ENCODE peak calls at places on chromosome 13, in five cellular contexts. R is GM13976, D is choroid plexus epithelial cell, M is glutamatergic neuron, Y is adrenal gland. K is an unnamed sample.

GRCh38 chr13:111177081-111177711 is 62.1 kb downstream of the ARHGEF7 start:
- DNase-seq in Y (peak; percentile 52), R (no peak), M (no peak), D (peak; percentile 88), K (peak; percentile 71)

GRCh38 chr13:44142911-44143665 is 230.5 kb upstream of the SERP2 start:
- DNase-seq in Y (no peak), D (peak; percentile 67), M (no peak), R (no peak), K (no peak)

GRCh38 chr13:31756346-31756745 is 17.0 kb downstream of the RXFP2 start:
- DNase-seq in D (peak; percentile 56), R (no peak), Y (no peak), M (no peak), K (no peak)

GRCh38 chr13:91142572-91142971 is 204.9 kb upstream of the MIR17HG start:
- DNase-seq in M (no peak), D (peak; percentile 51), R (no peak), Y (no peak), K (no peak)

GRCh38 chr13:27960362-27961226 is 8.5 kb downstream of the CDX2 start:
- DNase-seq in M (peak; percentile 75), D (peak; percentile 43), R (peak; percentile 73), Y (no peak), K (peak; percentile 62)

GRCh38 chr13:24692541-24692940 is 12.3 kb downstream of the ATP12A start:
- DNase-seq in M (no peak), Y (no peak), R (no peak), D (peak; percentile 82), K (no peak)

GRCh38 chr13:20616059-20616797 is 49.3 kb downstream of the IFT88 start:
- DNase-seq in R (no peak), M (no peak), D (peak; percentile 87), Y (no peak), K (no peak)

GRCh38 chr13:32315255-32316029 is at the start of the genes BRCA2 and ZAR1L:
- DNase-seq in M (peak; percentile 86), R (peak; percentile 89), D (peak; percentile 93), Y (peak; percentile 87), K (peak; percentile 94)

GRCh38 chr13:101058841-101059240 is 357.5 kb downstream of the NALCN start:
- DNase-seq in M (no peak), R (no peak), D (no peak), Y (no peak), K (no peak)

GRCh38 chr13:97369269-97369893 is 64.6 kb upstream of the RAP2A start:
- DNase-seq in D (peak; percentile 48), Y (no peak), M (no peak), R (peak; percentile 47), K (no peak)

GRCh38 chr13:59364508-59365187 is 799.1 kb downstream of the DIAPH3 start:
- DNase-seq in D (no peak), M (peak; percentile 38), Y (no peak), R (no peak), K (no peak)

GRCh38 chr13:31742102-31742695 is 2.9 kb downstream of the RXFP2 start:
- DNase-seq in R (peak; percentile 55), M (peak; percentile 73), Y (peak; percentile 54), D (peak; percentile 82), K (peak; percentile 72)

GRCh38 chr13:99690426-99691189 is 189.3 kb downstream of the TM9SF2 start:
- DNase-seq in R (no peak), Y (no peak), D (no peak), M (no peak), K (no peak)

GRCh38 chr13:40315416-40316064 is 350.9 kb downstream of the FOXO1 start:
- DNase-seq in D (peak; percentile 18), M (no peak), R (no peak), Y (peak; percentile 58), K (peak; percentile 76)

GRCh38 chr13:40668335-40668734 is 1.9 kb upstream of the FOXO1 start:
- DNase-seq in Y (no peak), M (peak; percentile 28), D (no peak), R (peak; percentile 79), K (peak; percentile 68)

GRCh38 chr13:50574731-50575130 is 268.8 kb downstream of the DLEU7 start:
- DNase-seq in D (peak; percentile 53), R (no peak), M (no peak), Y (no peak), K (no peak)

DNA sequence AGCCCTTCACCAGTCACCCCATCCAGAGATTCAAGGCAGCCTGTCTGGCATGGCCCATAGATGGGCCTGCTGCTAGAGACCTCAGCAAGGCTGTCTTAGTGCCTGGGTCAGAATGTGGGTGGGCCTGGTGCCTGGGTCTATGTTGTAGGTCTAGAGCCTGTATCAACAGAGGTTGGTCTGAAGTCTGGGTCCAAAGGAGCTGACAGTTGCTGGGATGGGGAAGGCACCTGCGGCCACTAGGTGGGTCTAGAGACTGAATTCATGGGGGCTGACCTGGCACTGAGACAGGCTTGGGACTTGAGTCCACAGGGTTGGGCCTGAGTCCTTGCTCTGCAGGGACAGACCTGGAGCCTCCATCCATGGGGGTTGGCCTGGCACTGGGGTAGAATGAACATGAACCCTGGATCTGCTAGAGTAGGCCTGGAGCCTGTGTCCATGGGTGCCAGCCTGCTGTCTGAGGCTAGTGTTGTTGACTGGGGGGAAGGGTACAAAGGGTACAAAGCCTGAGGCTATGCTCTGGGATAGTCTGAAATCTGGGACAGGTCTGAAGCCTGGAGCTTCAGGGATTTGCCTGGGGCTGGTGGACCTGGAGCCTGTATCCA is 516.8 kb downstream of the OLFM4 start:
- DNase-seq in D (no peak), R (no peak), M (no peak), Y (no peak), K (no peak)
- TF ChIP-seq CTCF in D (no peak), R (no peak), M (no peak), Y (no peak), K (no peak)

DNA sequence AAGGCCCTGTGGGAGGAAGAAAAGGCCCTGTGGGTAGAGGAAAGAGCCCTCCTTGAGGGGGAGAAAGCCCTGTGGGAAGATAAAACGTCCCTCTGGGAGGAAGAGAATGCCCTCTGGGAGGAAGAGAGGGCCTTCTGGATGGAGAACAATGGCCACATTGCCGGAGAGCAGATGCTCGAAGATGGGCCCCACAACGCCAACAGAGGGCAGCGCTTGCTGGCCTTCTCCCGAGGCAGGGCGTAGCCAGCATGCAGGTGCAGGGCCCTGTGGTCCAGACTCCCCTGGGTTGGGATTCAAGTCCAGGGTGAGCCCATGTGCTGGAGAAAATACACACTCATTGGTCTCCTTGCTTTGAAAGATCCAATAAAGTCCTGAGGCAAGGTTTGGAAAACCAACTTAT is 4.1 kb downstream of the CCDC70 start:
- DNase-seq in M (no peak), R (no peak), Y (no peak), D (no peak), K (no peak)
- TF ChIP-seq CTCF in M (no peak), R (no peak), Y (no peak), D (no peak), K (no peak)

DNA sequence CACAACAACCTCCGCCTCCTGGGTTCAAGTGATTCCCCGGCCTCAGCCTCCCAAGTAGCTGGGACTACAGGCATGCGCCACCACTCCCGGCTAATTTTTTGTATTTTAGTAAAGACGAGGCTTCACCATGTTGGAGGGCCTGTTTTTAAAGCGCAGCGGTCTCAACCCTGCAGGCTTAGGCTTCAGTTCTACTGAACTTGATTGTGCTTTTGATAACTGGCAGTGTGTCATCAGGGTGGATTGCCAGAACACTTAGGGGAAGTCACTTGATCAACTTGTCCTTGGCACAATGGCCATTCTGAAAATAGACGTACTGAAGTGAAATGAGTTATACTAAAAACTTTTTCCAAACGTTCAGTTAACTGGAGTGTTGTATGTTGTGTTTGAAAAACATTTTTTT is 472.2 kb downstream of the KLF5 start:
- DNase-seq in Y (peak; percentile 90), D (no peak), R (no peak), M (no peak), K (no peak)
- TF ChIP-seq CTCF in Y (no peak), D (no peak), R (no peak), M (no peak), K (no peak)

GRCh38 chr13:108220042-108220441 is 1.9 kb downstream of the ABHD13 start:
- DNase-seq in M (no peak), Y (no peak), R (no peak), D (no peak), K (no peak)
- TF ChIP-seq CTCF in M (no peak), Y (no peak), R (peak; percentile 26), D (no peak), K (no peak)

GRCh38 chr13:107392205-107392604 is 823.1 kb downstream of the LIG4 start:
- DNase-seq in M (no peak), Y (no peak), D (no peak), R (no peak), K (no peak)

GRCh38 chr13:107395927-107396757 is 819.2 kb downstream of the LIG4 start:
- DNase-seq in M (no peak), R (no peak), Y (no peak), D (no peak), K (no peak)
- TF ChIP-seq CTCF in M (no peak), R (no peak), Y (no peak), D (no peak), K (no peak)

K was measured in activated CD8-positive, alpha-beta T cell treated with anti-CD3 and anti-CD28 coated beads for 36 hours.